ENCODE peak calls at places on chromosomes 2 and 18, in seven cellular contexts. Q, H, G, C, X, Y and M are unnamed samples.

GRCh38 chr2:59974051-59974766 is 579.2 kb downstream of the BCL11A start:
- DNase-seq in C (no peak), G (no peak), Q (no peak), X (no peak), H (no peak), Y (no peak), M (no peak)

GRCh38 chr2:131016826-131017596 is 76.2 kb downstream of the FAM168B start:
- DNase-seq in H (no peak), Q (no peak), G (no peak), X (no peak), Y (no peak), C (no peak), M (no peak)

GRCh38 chr18:80200932-80201672 is 46.2 kb downstream of the PARD6G start:
- DNase-seq in X (no peak), G (no peak), H (no peak), Y (no peak), Q (no peak), C (no peak), M (no peak)

GRCh38 chr2:108855194-108855593 is 68.6 kb downstream of the CCDC138 start:
- DNase-seq in C (peak; percentile 15), Q (no peak), G (peak; percentile 35), X (no peak), Y (no peak), H (no peak), M (no peak)

GRCh38 chr2:239114119-239114581 is 266.3 kb downstream of the TWIST2 start:
- DNase-seq in G (no peak), Q (no peak), H (no peak), X (no peak), C (peak; percentile 28), Y (peak; percentile 49), M (no peak)

GRCh38 chr2:95023222-95023597 is 2.3 kb upstream of the MAL start:
- DNase-seq in G (peak; percentile 63), C (no peak), H (peak; percentile 72), Y (peak; percentile 61), Q (no peak), X (no peak), M (no peak)

GRCh38 chr2:81084101-81084500 is 779.5 kb upstream of the LRRTM1 start:
- DNase-seq in X (no peak), Y (no peak), G (no peak), Q (no peak), H (no peak), C (no peak), M (no peak)

GRCh38 chr2:172736419-172737174 is 952 bp downstream of the RAPGEF4 start:
- DNase-seq in X (no peak), G (no peak), H (no peak), Q (no peak), C (no peak), Y (no peak), M (no peak)

GRCh38 chr18:2310824-2311349 is 260.4 kb downstream of the METTL4 start:
- DNase-seq in C (no peak), H (no peak), G (no peak), Y (no peak), Q (no peak), X (no peak), M (no peak)

GRCh38 chr2:181907005-181907549 is 15.5 kb downstream of the ITPRID2 start:
- DNase-seq in Q (no peak), X (no peak), H (no peak), C (no peak), Y (no peak), G (no peak), M (no peak)

GRCh38 chr2:135998842-135999241 is 13.4 kb upstream of the DARS1 start:
- DNase-seq in H (no peak), X (no peak), Y (no peak), G (no peak), C (no peak), Q (no peak), M (no peak)

GRCh38 chr2:120344991-120345975 is 653 bp upstream of the INHBB start:
- DNase-seq in Q (no peak), G (peak; percentile 18), X (no peak), H (no peak), Y (no peak), C (peak; percentile 40), M (no peak)

GRCh38 chr2:1510184-1510583 is 96.9 kb downstream of the TPO start:
- DNase-seq in X (no peak), C (no peak), G (no peak), H (no peak), Q (no peak), Y (no peak), M (no peak)

GRCh38 chr18:3450358-3451107 is 561 bp downstream of the TGIF1 start:
- DNase-seq in H (peak; percentile 88), G (peak; percentile 76), Q (peak; percentile 72), C (peak; percentile 77), Y (peak; percentile 71), X (peak; percentile 37), M (peak; percentile 52)

GRCh38 chr18:13223341-13224148 is 5.0 kb downstream of the LDLRAD4 start:
- DNase-seq in Y (peak; percentile 67), H (no peak), C (no peak), Q (no peak), G (no peak), X (no peak), M (no peak)

GRCh38 chr2:239386001-239386670 is 14.7 kb downstream of the HDAC4 start:
- DNase-seq in C (no peak), G (no peak), Q (no peak), H (no peak), Y (no peak), X (no peak), M (no peak)

GRCh38 chr2:239830066-239830717 is 194.9 kb downstream of the NDUFA10 start:
- DNase-seq in H (peak; percentile 45), G (no peak), Q (no peak), X (no peak), C (no peak), Y (peak; percentile 24), M (no peak)

GRCh38 chr18:74373428-74373827 is 57.8 kb downstream of the C18orf63 start:
- DNase-seq in C (no peak), G (peak; percentile 73), Y (no peak), Q (no peak), H (no peak), X (no peak), M (no peak)

GRCh38 chr2:9032555-9032954 is 29.1 kb upstream of the MBOAT2 start:
- DNase-seq in G (no peak), C (no peak), Q (no peak), X (no peak), H (no peak), Y (no peak), M (no peak)

GRCh38 chr2:183950673-183951072 is 647.7 kb upstream of the ZNF804A start:
- DNase-seq in G (no peak), Q (no peak), X (no peak), Y (no peak), H (no peak), C (peak; percentile 75), M (no peak)

GRCh38 chr2:178553047-178553446 is 72.8 kb downstream of the PLEKHA3 start:
- DNase-seq in Y (no peak), H (no peak), X (no peak), C (no peak), Q (no peak), G (no peak), M (no peak)

GRCh38 chr2:11343626-11344341 is 652 bp downstream of the ROCK2 start:
- DNase-seq in Q (peak; percentile 42), G (peak; percentile 24), Y (peak; percentile 32), H (peak; percentile 58), C (peak; percentile 56), X (no peak), M (no peak)

GRCh38 chr2:19373352-19373751 is 14.9 kb upstream of the OSR1 start:
- DNase-seq in Y (no peak), Q (no peak), G (no peak), H (no peak), C (no peak), X (no peak), M (no peak)

GRCh38 chr2:63643486-63643885 is 54.7 kb downstream of the MDH1 start:
- DNase-seq in G (no peak), C (no peak), H (no peak), Y (no peak), Q (no peak), X (no peak), M (no peak)

GRCh38 chr18:23357992-23358594 is 95.0 kb upstream of the RIOK3 start:
- DNase-seq in G (no peak), Y (peak; percentile 75), Q (peak; percentile 69), H (no peak), X (no peak), C (peak; percentile 19), M (no peak)

GRCh38 chr2:37283207-37283606 is 41.4 kb downstream of the PRKD3 start:
- DNase-seq in C (no peak), X (no peak), Q (no peak), Y (no peak), G (no peak), H (no peak), M (no peak)
- H3K27ac ChIP-seq in C (peak overlapping the region; percentile 26), X (no peak overlapping the region), Q (no peak overlapping the region), Y (no peak overlapping the region), G (no peak overlapping the region), H (no peak overlapping the region), M (no peak overlapping the region)

DNA sequence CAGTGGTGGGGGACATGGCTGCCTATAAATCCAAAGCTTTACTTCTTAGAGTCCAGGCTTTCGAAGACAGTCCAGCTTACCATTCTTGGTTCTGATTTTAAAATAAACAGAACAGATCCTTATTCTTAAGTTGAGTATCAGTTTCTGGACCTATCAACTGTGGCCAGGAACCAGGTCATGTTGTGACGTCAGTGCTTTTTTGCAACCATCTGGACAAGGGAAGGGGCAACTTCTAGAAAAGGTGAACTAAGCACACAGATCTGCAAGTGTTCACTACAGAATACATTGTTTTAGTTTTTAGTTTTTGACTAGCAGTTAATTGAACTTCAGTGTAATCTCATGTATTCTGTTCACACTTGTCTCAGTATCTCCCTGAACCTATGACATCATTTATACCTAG is 326.0 kb upstream of the MGAT5 start:
- DNase-seq in Y (no peak), C (no peak), X (no peak), Q (no peak), G (no peak), H (no peak), M (no peak)
- H3K27ac ChIP-seq in Y (no peak overlapping the region), C (no peak overlapping the region), X (no peak overlapping the region), Q (no peak overlapping the region), G (no peak overlapping the region), H (no peak overlapping the region), M (no peak overlapping the region)

GRCh38 chr18:30527226-30527625 is 515.3 kb downstream of the DSC3 start:
- DNase-seq in Q (no peak), X (no peak), H (no peak), Y (no peak), G (no peak), C (no peak), M (no peak)
- H3K27ac ChIP-seq in Q (no peak overlapping the region), X (no peak overlapping the region), H (no peak overlapping the region), Y (no peak overlapping the region), G (no peak overlapping the region), C (no peak overlapping the region), M (no peak overlapping the region)

DNA sequence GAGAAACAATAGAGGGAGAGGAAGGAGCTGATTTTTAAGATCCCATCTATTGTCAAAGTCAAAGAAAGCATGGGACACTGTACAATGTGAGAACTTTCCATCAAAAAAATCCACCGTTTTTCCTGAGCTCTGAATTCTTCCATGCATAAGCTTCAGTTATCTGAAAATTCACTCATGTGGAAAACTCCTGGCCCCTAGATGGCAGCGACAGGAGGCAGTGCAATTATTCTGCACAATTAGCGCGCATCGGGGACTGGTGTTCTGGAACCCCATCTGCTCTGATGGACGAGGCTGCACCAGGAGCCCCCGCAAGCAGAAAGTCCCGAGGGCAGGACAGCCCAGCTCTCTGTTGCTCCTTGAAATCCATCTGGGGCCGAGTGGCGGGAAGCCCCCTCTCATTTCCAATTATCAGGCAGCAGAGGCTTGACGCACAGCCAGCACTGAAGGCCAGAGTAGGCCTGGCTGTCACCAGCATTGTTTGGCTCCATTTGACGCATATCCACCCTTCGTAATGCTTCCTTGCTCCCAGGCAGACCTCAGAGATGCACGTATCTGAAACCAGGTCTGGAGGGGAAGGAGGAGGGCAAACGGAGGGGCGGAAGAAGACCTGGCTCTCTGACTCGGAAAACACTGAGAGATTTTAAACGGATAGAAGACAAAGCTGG is 70.0 kb downstream of the TNS1 start:
- DNase-seq in C (no peak), G (no peak), Y (no peak), H (no peak), X (no peak), Q (no peak), M (no peak)
- H3K27ac ChIP-seq in C (no peak overlapping the region), G (no peak overlapping the region), Y (peak overlapping the region; percentile 47), H (no peak overlapping the region), X (peak overlapping the region; percentile 92), Q (peak overlapping the region; percentile 91), M (peak overlapping the region; percentile 17)